ENCODE peak calls at places on chromosomes 3 and 15, in ten cellular contexts. F is left ventricle myocardium inferior, V is neural crest cell, P is epithelial cell of esophagus, H is heart left ventricle, K is GM13976, C is nephron progenitor cell, N is OCI-LY7, R is HFFc6, J is uterus. B is an unnamed sample.

GRCh38 chr3:55750525-55750924 is 263.4 kb upstream of the WNT5A start:
- DNase-seq in F (no peak), V (no peak), P (peak), H (no peak), K (no peak), C (no peak), N (no peak), R (peak), J (no peak), B (no peak)

GRCh38 chr3:47404955-47405790 is 24.4 kb downstream of the PTPN23 start:
- DNase-seq in F (peak), V (no peak), P (no peak), H (no peak), K (no peak), C (no peak), N (no peak), R (no peak), J (no peak), B (no peak)

GRCh38 chr3:104873331-104873730 is 493.4 kb upstream of the ALCAM start:
- DNase-seq in F (no peak), V (no peak), P (no peak), H (no peak), K (no peak), C (no peak), N (no peak), R (peak), J (no peak), B (no peak)

GRCh38 chr3:13015286-13016082 is 57.7 kb downstream of the IQSEC1 start:
- DNase-seq in F (no peak), V (no peak), P (no peak), H (peak), K (peak), C (no peak), N (peak), R (no peak), J (no peak), B (no peak)

GRCh38 chr15:70165811-70166284 is 68.1 kb upstream of the TLE3 start:
- DNase-seq in F (peak), V (no peak), P (no peak), H (peak), K (no peak), C (no peak), N (no peak), R (no peak), J (peak), B (no peak)

GRCh38 chr3:66606868-66607267 is 106.0 kb upstream of the LRIG1 start:
- DNase-seq in F (no peak), V (no peak), P (no peak), H (no peak), K (no peak), C (no peak), N (no peak), R (no peak), J (no peak), B (no peak)

GRCh38 chr3:139758654-139759291 is 81.0 kb upstream of the NMNAT3 start:
- DNase-seq in F (no peak), V (no peak), P (no peak), H (peak), K (no peak), C (no peak), N (no peak), R (no peak), J (no peak), B (no peak)

GRCh38 chr15:40500584-40501330 is 30.0 kb downstream of the CHST14 start:
- DNase-seq in F (no peak), V (no peak), P (peak), H (no peak), K (no peak), C (no peak), N (no peak), R (peak), J (no peak), B (no peak)

GRCh38 chr3:107216711-107217110 is 160.5 kb upstream of the CCDC54 start:
- DNase-seq in F (no peak), V (no peak), P (peak), H (peak), K (no peak), C (no peak), N (no peak), R (peak), J (no peak), B (no peak)

GRCh38 chr3:46717447-46718231 is at the start of gene PRSS50:
- DNase-seq in F (no peak), V (no peak), P (no peak), H (no peak), K (peak), C (no peak), N (no peak), R (no peak), J (no peak), B (no peak)

GRCh38 chr15:67241132-67241855 is 13.2 kb downstream of the AAGAB start:
- DNase-seq in F (no peak), V (no peak), P (peak), H (no peak), K (peak), C (no peak), N (peak), R (no peak), J (no peak), B (no peak)

GRCh38 chr15:27873039-27873438 is 226.1 kb downstream of the OCA2 start:
- DNase-seq in F (peak), V (no peak), P (no peak), H (no peak), K (no peak), C (no peak), N (no peak), R (no peak), J (no peak), B (no peak)

GRCh38 chr15:62512906-62513305 is 347.8 kb upstream of the C2CD4B start:
- DNase-seq in F (no peak), V (no peak), P (no peak), H (no peak), K (no peak), C (no peak), N (no peak), R (no peak), J (no peak), B (no peak)

GRCh38 chr3:39108309-39108708 is 829 bp downstream of the TTC21A start:
- DNase-seq in F (no peak), V (no peak), P (no peak), H (peak), K (peak), C (no peak), N (peak), R (no peak), J (no peak), B (no peak)

GRCh38 chr15:49826640-49827281 is 205.9 kb downstream of the DTWD1 start:
- DNase-seq in F (no peak), V (no peak), P (no peak), H (no peak), K (no peak), C (no peak), N (no peak), R (no peak), J (no peak), B (no peak)

GRCh38 chr3:132654190-132654589 is 5.4 kb downstream of the ACAD11 start:
- DNase-seq in F (no peak), V (no peak), P (no peak), H (no peak), K (no peak), C (no peak), N (no peak), R (no peak), J (no peak), B (no peak)

GRCh38 chr3:32492684-32493436 is 9.8 kb downstream of the CMTM6 start:
- DNase-seq in F (no peak), V (no peak), P (no peak), H (no peak), K (no peak), C (no peak), N (no peak), R (peak), J (no peak), B (no peak)

GRCh38 chr15:20348900-20349773 is 192.5 kb downstream of the GOLGA6L6 start:
- DNase-seq in F (no peak), V (no peak), P (no peak), H (peak), K (peak), C (no peak), N (no peak), R (no peak), J (no peak), B (no peak)

GRCh38 chr15:68085052-68085451 is 30.9 kb downstream of the PIAS1 start:
- DNase-seq in F (no peak), V (no peak), P (no peak), H (no peak), K (no peak), C (no peak), N (no peak), R (no peak), J (no peak), B (no peak)

GRCh38 chr15:87680200-87680599 is 576.3 kb downstream of the NTRK3 start:
- DNase-seq in F (no peak), V (no peak), P (no peak), H (no peak), K (no peak), C (no peak), N (no peak), R (no peak), J (no peak), B (no peak)

GRCh38 chr3:22045882-22046281 is 294.9 kb upstream of the ZNF385D start:
- DNase-seq in F (no peak), V (no peak), P (no peak), H (no peak), K (no peak), C (no peak), N (no peak), R (no peak), J (no peak), B (no peak)

GRCh38 chr3:159732172-159733111 is 256.2 kb upstream of the IL12A start:
- DNase-seq in F (no peak), V (no peak), P (peak), H (peak), K (no peak), C (peak), N (no peak), R (peak), J (no peak), B (peak)

GRCh38 chr3:177447938-177448337 is 250.7 kb upstream of the TBL1XR1 start:
- DNase-seq in F (no peak), V (no peak), P (peak), H (no peak), K (no peak), C (no peak), N (no peak), R (no peak), J (no peak), B (no peak)

GRCh38 chr3:12822725-12823373 is 18.5 kb downstream of the RPL32 start:
- DNase-seq in F (no peak), V (no peak), P (peak), H (no peak), K (no peak), C (no peak), N (peak), R (peak), J (no peak), B (no peak)

GRCh38 chr15:73716417-73716816 is 32.2 kb downstream of the CD276 start:
- DNase-seq in F (peak), V (no peak), P (no peak), H (peak), K (no peak), C (no peak), N (no peak), R (no peak), J (no peak), B (no peak)

GRCh38 chr3:3739345-3740060 is 59.7 kb upstream of the LRRN1 start:
- DNase-seq in F (no peak), V (peak), P (no peak), H (no peak), K (no peak), C (no peak), N (no peak), R (no peak), J (no peak), B (no peak)

GRCh38 chr3:248841-249520 is 52.4 kb downstream of the CHL1 start:
- DNase-seq in F (no peak), V (no peak), P (no peak), H (no peak), K (no peak), C (no peak), N (no peak), R (no peak), J (no peak), B (no peak)

GRCh38 chr3:42068303-42069088 is 22.7 kb upstream of the TRAK1 start:
- DNase-seq in F (no peak), V (no peak), P (peak), H (no peak), K (no peak), C (no peak), N (no peak), R (no peak), J (no peak), B (no peak)

GRCh38 chr3:36197176-36197575 is 183.1 kb upstream of the STAC start:
- DNase-seq in F (no peak), V (no peak), P (no peak), H (no peak), K (no peak), C (no peak), N (no peak), R (no peak), J (no peak), B (no peak)
- TF ChIP-seq CTCF in F (no peak), V (no peak), P (no peak), H (no peak), K (no peak), C (no peak), N (no peak), R (no peak), J (no peak), B (no peak)

GRCh38 chr3:60126905-60127304 is 1077.1 kb upstream of the CFAP20DC start:
- DNase-seq in F (no peak), V (no peak), P (no peak), H (no peak), K (no peak), C (no peak), N (no peak), R (no peak), J (no peak), B (no peak)

GRCh38 chr3:60120245-60120644 is 1070.4 kb upstream of the CFAP20DC start:
- DNase-seq in F (no peak), V (no peak), P (no peak), H (no peak), K (no peak), C (no peak), N (no peak), R (no peak), J (no peak), B (no peak)

GRCh38 chr3:60131607-60132006 is 1081.8 kb upstream of the CFAP20DC start:
- DNase-seq in F (no peak), V (no peak), P (no peak), H (no peak), K (no peak), C (no peak), N (no peak), R (no peak), J (no peak), B (no peak)

DNA sequence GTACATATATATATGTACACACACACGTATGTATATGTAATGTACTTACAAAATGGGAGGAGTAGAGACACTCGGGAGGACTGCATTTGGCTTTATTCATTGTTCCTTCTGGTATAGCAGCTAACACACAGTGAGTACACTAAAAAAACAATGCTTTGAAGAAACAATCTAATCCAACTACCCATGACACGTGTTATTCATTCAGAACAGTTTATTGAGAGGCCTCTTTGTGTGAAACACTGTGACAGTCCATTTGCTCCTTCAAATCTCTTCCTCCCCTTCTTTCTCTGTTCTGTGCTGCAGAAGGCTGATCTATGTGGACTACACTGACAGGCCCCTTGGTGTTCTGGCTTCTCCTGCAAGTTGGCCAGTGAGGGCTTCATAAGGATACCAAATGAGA is 1075.9 kb upstream of the CFAP20DC start:
- DNase-seq in F (no peak), V (no peak), P (no peak), H (no peak), K (no peak), C (no peak), N (no peak), R (no peak), J (no peak), B (no peak)
- TF ChIP-seq CTCF in F (no peak), V (no peak), P (no peak), H (no peak), K (no peak), C (no peak), N (no peak), R (no peak), J (no peak), B (no peak)

GRCh38 chr3:135918600-135918999 is 46.9 kb upstream of the PPP2R3A start:
- DNase-seq in F (no peak), V (no peak), P (peak), H (no peak), K (no peak), C (no peak), N (no peak), R (peak), J (no peak), B (no peak)
- TF ChIP-seq CTCF in F (peak), V (peak), P (peak), H (peak), K (no peak), C (peak), N (peak), R (peak), J (peak), B (peak)

GRCh38 chr3:137035631-137036030 is 77.8 kb downstream of the IL20RB start:
- DNase-seq in F (no peak), V (no peak), P (peak), H (no peak), K (peak), C (no peak), N (peak), R (no peak), J (no peak), B (peak)
- TF ChIP-seq CTCF in F (peak), V (peak), P (peak), H (no peak), K (peak), C (peak), N (peak), R (peak), J (no peak), B (no peak)

DNA sequence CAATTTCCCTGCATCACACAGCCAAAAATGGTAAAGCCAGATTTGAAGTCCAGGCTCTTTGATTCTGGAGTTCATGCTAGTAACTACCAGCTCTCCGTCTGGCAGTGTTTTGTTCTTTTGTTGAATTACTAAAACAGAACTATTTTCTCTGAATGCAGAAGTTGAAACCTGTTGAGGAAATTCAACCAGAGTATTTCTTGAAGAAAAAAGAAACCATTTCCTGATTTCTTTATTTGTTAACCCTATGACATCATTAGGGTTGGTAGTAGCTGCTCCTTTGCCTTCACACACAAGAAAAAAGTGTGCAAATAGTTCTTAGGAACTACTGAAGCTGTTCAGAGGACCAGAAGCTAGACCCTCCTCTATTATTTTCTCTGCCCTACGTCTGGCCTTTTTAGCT is 34.4 kb downstream of the CRTC3 start:
- DNase-seq in F (no peak), V (no peak), P (no peak), H (no peak), K (no peak), C (no peak), N (peak), R (no peak), J (no peak), B (no peak)
- TF ChIP-seq CTCF in F (no peak), V (no peak), P (no peak), H (no peak), K (no peak), C (no peak), N (no peak), R (no peak), J (no peak), B (no peak)

DNA sequence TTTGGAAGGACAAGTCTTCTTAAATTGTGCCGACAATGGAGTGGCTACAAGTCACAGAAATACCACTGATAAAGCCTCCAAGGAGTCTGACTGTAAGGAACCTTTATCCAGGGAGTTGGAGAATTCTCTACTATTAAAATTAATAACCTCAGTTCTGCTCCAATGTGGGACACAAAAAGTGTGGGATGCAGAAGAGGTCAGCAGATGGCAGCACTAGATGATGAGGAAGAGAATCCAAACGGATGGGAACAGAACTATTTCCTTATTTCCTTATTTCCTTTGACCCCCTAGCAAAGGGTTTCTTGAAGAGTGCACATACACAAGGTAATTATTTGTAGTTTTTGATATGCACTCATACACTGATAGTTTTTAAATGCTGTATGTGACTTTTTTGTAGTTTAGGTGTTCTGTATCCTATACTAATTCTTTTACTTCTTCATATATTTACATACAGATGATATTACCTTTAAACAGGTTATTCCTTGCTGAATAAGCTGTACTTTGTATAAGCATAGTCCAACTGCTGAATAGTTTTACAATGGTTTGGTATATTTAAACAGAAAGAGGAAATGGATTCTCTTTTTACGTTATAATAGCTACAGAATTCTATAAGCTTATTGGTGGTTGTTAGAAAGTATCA is 25.6 kb upstream of the NLGN1 start:
- DNase-seq in F (no peak), V (peak), P (peak), H (no peak), K (no peak), C (peak), N (no peak), R (peak), J (peak), B (peak)
- TF ChIP-seq CTCF in F (peak), V (peak), P (peak), H (peak), K (peak), C (peak), N (peak), R (peak), J (peak), B (peak)

GRCh38 chr3:36923523-36923943 is 21.3 kb downstream of the TRANK1 start:
- DNase-seq in F (no peak), V (no peak), P (no peak), H (no peak), K (no peak), C (no peak), N (peak), R (no peak), J (no peak), B (no peak)
- TF ChIP-seq CTCF in F (no peak), V (no peak), P (no peak), H (no peak), K (no peak), C (no peak), N (peak), R (no peak), J (no peak), B (no peak)

GRCh38 chr3:52014613-52015012 is 18.9 kb upstream of the RPL29 start:
- DNase-seq in F (no peak), V (peak), P (no peak), H (no peak), K (no peak), C (peak), N (no peak), R (no peak), J (no peak), B (peak)
- TF ChIP-seq CTCF in F (no peak), V (peak), P (peak), H (no peak), K (no peak), C (peak), N (peak), R (peak), J (no peak), B (peak)

B was measured in endothelial cell.